ENCODE peak calls at places on chromosomes 3 and 15, in four cellular contexts. One of them, this sample, is unnamed.

GRCh38 chr15:45456212-45457106 is 66.1 kb downstream of the SLC30A4 start:
- DNase-seq in K562: peak; percentile 65
- DNase-seq in stomach: peak; percentile 55
- DNase-seq in A549: peak; percentile 92
- DNase-seq in this sample: peak; percentile 89

GRCh38 chr3:19540464-19540863 is 392.2 kb downstream of the KCNH8 start:
- DNase-seq in stomach: no peak
- DNase-seq in K562: no peak
- DNase-seq in A549: no peak
- DNase-seq in this sample: no peak

GRCh38 chr15:34436126-34436955 is 1.3 kb downstream of the GOLGA8A start:
- DNase-seq in stomach: no peak
- DNase-seq in A549: no peak
- DNase-seq in K562: peak; percentile 14
- DNase-seq in this sample: peak; percentile 82

GRCh38 chr15:70923311-70924080 is 30.9 kb downstream of the LRRC49 start:
- DNase-seq in K562: no peak
- DNase-seq in stomach: no peak
- DNase-seq in A549: no peak
- DNase-seq in this sample: no peak

GRCh38 chr3:9147215-9147895 is 102.1 kb downstream of the SRGAP3 start:
- DNase-seq in A549: no peak
- DNase-seq in K562: no peak
- DNase-seq in stomach: no peak
- DNase-seq in this sample: no peak

GRCh38 chr15:80701676-80702311 is 6.7 kb downstream of the ABHD17C start:
- DNase-seq in K562: no peak
- DNase-seq in stomach: peak; percentile 37
- DNase-seq in A549: no peak
- DNase-seq in this sample: peak; percentile 64

GRCh38 chr15:60004019-60004845 is at the start of gene FOXB1:
- DNase-seq in A549: no peak
- DNase-seq in stomach: no peak
- DNase-seq in K562: no peak
- DNase-seq in this sample: peak; percentile 79

GRCh38 chr3:194395767-194396527 is 3.1 kb downstream of the GP5 start:
- DNase-seq in K562: peak; percentile 65
- DNase-seq in A549: no peak
- DNase-seq in stomach: no peak
- DNase-seq in this sample: no peak

GRCh38 chr3:177642482-177643163 is 445.3 kb upstream of the TBL1XR1 start:
- DNase-seq in A549: no peak
- DNase-seq in K562: no peak
- DNase-seq in stomach: no peak
- DNase-seq in this sample: no peak

GRCh38 chr3:59126436-59126835 is 76.6 kb upstream of the CFAP20DC start:
- DNase-seq in K562: no peak
- DNase-seq in A549: no peak
- DNase-seq in stomach: no peak
- DNase-seq in this sample: peak; percentile 11

GRCh38 chr3:981156-981555 is 111.7 kb upstream of the CNTN6 start:
- DNase-seq in K562: no peak
- DNase-seq in stomach: no peak
- DNase-seq in A549: no peak
- DNase-seq in this sample: no peak

GRCh38 chr3:196634851-196635250 is 4.6 kb upstream of the NRROS start:
- DNase-seq in K562: no peak
- DNase-seq in stomach: no peak
- DNase-seq in A549: no peak
- DNase-seq in this sample: no peak

GRCh38 chr3:10272977-10273376 is 19.8 kb downstream of the GHRL start:
- DNase-seq in stomach: no peak
- DNase-seq in A549: no peak
- DNase-seq in K562: no peak
- DNase-seq in this sample: no peak

GRCh38 chr3:128390867-128391266 is 75.8 kb downstream of the DNAJB8 start:
- DNase-seq in A549: no peak
- DNase-seq in stomach: no peak
- DNase-seq in K562: no peak
- DNase-seq in this sample: no peak

GRCh38 chr15:37888356-37888755 is 46.1 kb upstream of the TMCO5A start:
- DNase-seq in K562: no peak
- DNase-seq in A549: no peak
- DNase-seq in stomach: no peak
- DNase-seq in this sample: no peak

GRCh38 chr3:168959731-168960130 is 703.8 kb downstream of the MECOM start:
- DNase-seq in A549: no peak
- DNase-seq in K562: no peak
- DNase-seq in stomach: no peak
- DNase-seq in this sample: no peak

DNA sequence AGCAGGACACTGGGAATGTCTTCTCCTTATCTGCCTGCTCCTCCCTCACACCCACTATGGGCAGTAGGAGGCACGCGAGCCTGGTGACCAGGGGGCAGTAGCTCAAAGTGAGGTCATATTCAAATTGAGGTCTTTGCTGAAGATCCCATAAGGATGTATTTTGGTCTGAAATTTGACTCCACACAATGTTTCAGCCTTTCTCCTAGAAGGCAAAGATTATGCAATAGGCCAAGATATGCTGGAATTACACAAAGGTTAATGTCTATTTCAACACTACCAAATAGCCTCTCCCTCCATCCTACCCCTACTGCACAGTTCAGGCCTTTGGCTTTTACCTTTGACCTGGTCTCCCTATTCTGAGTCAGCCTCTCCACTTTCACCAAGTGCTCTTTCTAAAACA is 203.0 kb downstream of the TIGIT start:
- DNase-seq in stomach: no peak
- DNase-seq in A549: peak; percentile 65
- DNase-seq in K562: no peak
- DNase-seq in this sample: no peak
- TF ChIP-seq EP300 in stomach: no peak
- TF ChIP-seq EP300 in A549: peak; percentile 18
- TF ChIP-seq EP300 in K562: no peak
- TF ChIP-seq EP300 in this sample: no peak

GRCh38 chr3:31974454-31974853 is 6.6 kb downstream of the OSBPL10 start:
- DNase-seq in A549: no peak
- DNase-seq in K562: no peak
- DNase-seq in stomach: no peak
- DNase-seq in this sample: no peak
- TF ChIP-seq EP300 in A549: no peak
- TF ChIP-seq EP300 in K562: no peak
- TF ChIP-seq EP300 in stomach: no peak
- TF ChIP-seq EP300 in this sample: no peak

DNA sequence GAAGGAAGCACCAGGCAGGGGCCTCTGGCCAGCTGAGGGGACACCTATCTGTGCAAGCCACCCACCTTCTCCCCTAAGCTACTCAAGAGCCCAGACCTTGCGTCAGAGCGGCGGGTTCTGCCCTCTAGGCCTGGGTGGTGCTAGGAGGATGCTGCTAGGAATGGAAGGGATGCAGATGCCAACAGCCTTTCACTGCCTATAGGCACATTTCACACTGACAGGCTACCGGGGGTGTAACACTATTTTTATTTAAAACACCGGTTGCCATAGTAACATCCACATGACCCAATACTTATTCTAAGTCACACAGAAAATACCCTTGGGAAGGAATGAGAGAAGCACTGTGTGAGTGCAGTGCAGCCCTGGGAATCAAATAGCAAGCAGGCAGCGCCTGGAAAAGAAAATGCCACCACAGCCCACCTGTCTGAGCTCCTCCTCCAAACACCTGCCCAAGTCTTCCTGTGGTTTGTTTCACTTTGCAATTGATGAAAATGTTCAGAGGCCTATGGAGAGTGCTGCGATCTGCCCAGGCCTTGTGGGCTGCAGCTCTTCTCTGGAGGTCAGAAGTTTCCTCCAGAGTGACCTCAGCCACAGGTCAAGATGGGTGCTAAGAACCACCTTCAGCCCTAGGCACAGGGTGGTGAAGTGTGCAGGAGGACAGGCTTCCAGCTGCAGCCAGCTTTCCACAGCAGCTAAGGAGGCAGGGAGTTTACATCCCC is 113.5 kb upstream of the TOPAZ1 start:
- DNase-seq in stomach: no peak
- DNase-seq in A549: no peak
- DNase-seq in K562: no peak
- DNase-seq in this sample: no peak
- TF ChIP-seq EP300 in stomach: no peak
- TF ChIP-seq EP300 in A549: no peak
- TF ChIP-seq EP300 in K562: no peak
- TF ChIP-seq EP300 in this sample: no peak

DNA sequence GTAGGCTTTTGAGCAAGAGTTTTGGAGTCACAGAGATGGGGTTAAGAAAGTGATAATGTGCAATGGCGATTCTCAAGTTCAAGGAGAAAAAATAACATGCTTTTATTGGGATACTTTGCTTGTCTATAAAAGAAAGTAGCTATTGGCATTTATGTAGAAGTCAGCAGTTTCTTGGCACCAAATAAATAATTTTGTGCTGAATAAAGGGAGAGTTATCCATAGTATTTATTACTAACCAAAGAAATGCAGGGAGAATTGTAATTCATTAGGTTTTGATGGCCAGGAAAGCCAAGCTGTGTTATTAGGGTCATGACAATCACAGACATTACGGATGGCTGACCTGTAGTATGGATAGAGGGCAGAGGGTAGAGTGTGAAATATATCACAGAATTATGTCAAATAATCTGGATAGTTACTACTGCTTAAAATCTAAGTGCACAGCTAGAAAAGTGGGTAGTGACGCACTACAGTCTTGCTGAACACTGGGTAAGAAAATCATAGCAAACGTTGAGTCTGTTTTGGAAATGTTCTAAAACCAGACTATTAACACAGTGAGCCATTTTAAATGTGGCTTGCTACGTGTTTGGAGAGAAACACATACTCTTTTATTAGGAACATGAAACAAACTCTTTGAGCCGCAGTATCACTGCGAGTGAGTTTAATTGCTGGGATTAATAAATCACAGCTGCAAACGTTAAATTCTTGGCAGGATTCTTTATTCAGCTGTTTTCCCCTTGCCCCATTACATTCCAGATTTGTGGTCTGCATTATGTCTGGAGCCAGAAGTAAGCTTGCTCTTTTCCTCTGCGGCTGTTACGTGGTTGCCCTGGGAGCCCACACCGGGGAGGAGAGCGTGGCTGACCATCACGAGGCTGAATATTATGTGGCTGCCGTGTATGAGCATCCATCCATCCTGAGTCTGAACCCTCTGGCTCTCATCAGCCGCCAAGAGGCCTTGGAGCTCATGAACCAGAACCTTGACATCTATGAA is 33.4 kb downstream of the BTD start:
- DNase-seq in A549: no peak
- DNase-seq in K562: no peak
- DNase-seq in stomach: no peak
- DNase-seq in this sample: no peak
- TF ChIP-seq EP300 in A549: no peak
- TF ChIP-seq EP300 in K562: no peak
- TF ChIP-seq EP300 in stomach: peak; percentile 36
- TF ChIP-seq EP300 in this sample: no peak

GRCh38 chr15:94083467-94083991 is 147.8 kb upstream of the MCTP2 start:
- DNase-seq in K562: no peak
- DNase-seq in stomach: no peak
- DNase-seq in A549: no peak
- DNase-seq in this sample: no peak
- TF ChIP-seq EP300 in K562: no peak
- TF ChIP-seq EP300 in stomach: no peak
- TF ChIP-seq EP300 in A549: no peak
- TF ChIP-seq EP300 in this sample: no peak

DNA sequence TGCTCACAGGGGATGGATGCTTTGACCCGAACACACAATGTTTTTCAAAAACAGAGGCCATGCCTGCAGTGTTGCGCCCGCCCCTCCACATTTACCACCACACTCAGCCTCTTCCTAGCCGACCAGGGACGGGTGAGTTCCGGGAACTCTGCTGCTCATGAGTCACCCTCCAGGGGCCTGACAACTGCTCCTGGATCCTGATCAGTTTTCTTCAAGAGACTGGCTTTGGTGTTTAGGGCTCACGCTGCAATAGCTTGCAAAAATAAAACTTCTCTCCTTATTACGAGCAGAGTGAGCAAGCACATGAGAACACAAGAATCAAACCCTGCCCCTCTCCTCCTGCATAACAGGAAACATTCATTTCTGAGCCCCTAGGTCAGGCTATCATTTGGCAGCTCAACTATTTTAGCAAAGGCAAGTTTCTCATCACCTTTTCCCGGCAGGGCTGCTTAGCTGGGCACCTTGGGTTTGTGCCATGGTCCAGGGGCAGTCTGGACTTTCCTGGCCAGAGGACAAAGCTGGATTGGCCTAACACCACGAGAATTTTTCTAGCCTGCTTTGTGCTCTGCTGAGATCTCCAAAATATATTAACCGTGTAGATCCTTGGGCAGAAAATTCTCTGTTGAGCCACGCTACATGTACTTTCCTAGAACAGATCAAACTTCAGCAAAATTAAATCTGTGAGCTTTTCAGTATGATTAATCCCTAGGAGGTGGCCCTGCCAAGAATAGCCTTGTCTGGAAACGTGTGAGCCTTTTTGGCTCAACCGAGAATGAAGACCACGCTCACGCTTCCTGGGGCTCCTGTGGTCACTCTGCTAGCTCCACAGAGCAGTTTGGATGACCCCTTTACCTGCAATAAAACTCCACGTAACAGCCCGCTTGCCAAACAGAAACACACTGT is 52.7 kb upstream of the SPATA12 start:
- DNase-seq in A549: no peak
- DNase-seq in K562: peak; percentile 38
- DNase-seq in stomach: peak; percentile 56
- DNase-seq in this sample: peak; percentile 59
- TF ChIP-seq EP300 in A549: no peak
- TF ChIP-seq EP300 in K562: no peak
- TF ChIP-seq EP300 in stomach: no peak
- TF ChIP-seq EP300 in this sample: peak; percentile 16

GRCh38 chr3:95172144-95172543 is 1109.3 kb downstream of the NSUN3 start:
- DNase-seq in A549: no peak
- DNase-seq in K562: no peak
- DNase-seq in stomach: no peak
- DNase-seq in this sample: no peak

GRCh38 chr3:95162794-95163193 is 1099.9 kb downstream of the NSUN3 start:
- DNase-seq in A549: no peak
- DNase-seq in K562: no peak
- DNase-seq in stomach: no peak
- DNase-seq in this sample: no peak

GRCh38 chr3:95167748-95168147 is 1104.9 kb downstream of the NSUN3 start:
- DNase-seq in A549: no peak
- DNase-seq in K562: no peak
- DNase-seq in stomach: no peak
- DNase-seq in this sample: no peak

GRCh38 chr3:95172549-95172948 is 1109.7 kb downstream of the NSUN3 start:
- DNase-seq in A549: no peak
- DNase-seq in stomach: no peak
- DNase-seq in K562: no peak
- DNase-seq in this sample: no peak

GRCh38 chr3:95168526-95168925 is 1105.7 kb downstream of the NSUN3 start:
- DNase-seq in A549: no peak
- DNase-seq in stomach: no peak
- DNase-seq in K562: no peak
- DNase-seq in this sample: no peak
- TF ChIP-seq EP300 in A549: no peak
- TF ChIP-seq EP300 in stomach: no peak
- TF ChIP-seq EP300 in K562: no peak
- TF ChIP-seq EP300 in this sample: no peak

GRCh38 chr3:188220988-188221818 is 67.2 kb downstream of the LPP start:
- DNase-seq in K562: no peak
- DNase-seq in stomach: no peak
- DNase-seq in A549: no peak
- DNase-seq in this sample: no peak
- TF ChIP-seq EP300 in K562: no peak
- TF ChIP-seq EP300 in stomach: peak; percentile 99
- TF ChIP-seq EP300 in A549: no peak
- TF ChIP-seq EP300 in this sample: peak; percentile 93

GRCh38 chr3:142670120-142670519 is 53.7 kb upstream of the TRPC1 start:
- DNase-seq in stomach: no peak
- DNase-seq in A549: no peak
- DNase-seq in K562: no peak
- DNase-seq in this sample: no peak
- TF ChIP-seq EP300 in stomach: no peak
- TF ChIP-seq EP300 in A549: no peak
- TF ChIP-seq EP300 in K562: no peak
- TF ChIP-seq EP300 in this sample: no peak